ENCODE peak calls at places on chromosomes 3 and 15, in six cellular contexts. T is tibial nerve, V is brain microvascular endothelial cell, P is uterus, E is IMR-90, X is upper lobe of right lung. O is an unnamed sample.
A peak's percentile ranks its signal among the peaks of the same experiment; 100 is the strongest.

GRCh38 chr3:119352235-119352634 is 58.1 kb downstream of the ARHGAP31 start:
- DNase-seq in T (no peak), V (peak; percentile 20), P (no peak), E (peak; percentile 31), X (no peak), O (no peak)

GRCh38 chr3:123420416-123420968 is 28.4 kb downstream of the ADCY5 start:
- DNase-seq in T (no peak), V (no peak), P (no peak), E (no peak), X (no peak), O (no peak)

GRCh38 chr3:9976736-9977709 is 9.6 kb downstream of the EMC3 start:
- DNase-seq in T (peak; percentile 79), V (peak; percentile 93), P (peak; percentile 87), E (peak; percentile 98), X (peak; percentile 76), O (peak; percentile 80)

GRCh38 chr3:100635273-100635701 is 25.9 kb downstream of the ADGRG7 start:
- DNase-seq in T (no peak), V (no peak), P (no peak), E (no peak), X (no peak), O (no peak)

GRCh38 chr15:93826798-93827197 is 404.6 kb upstream of the MCTP2 start:
- DNase-seq in T (no peak), V (no peak), P (no peak), E (no peak), X (no peak), O (no peak)

GRCh38 chr3:129592362-129593150 is 13.9 kb downstream of the PLXND1 start:
- DNase-seq in T (peak; percentile 62), V (no peak), P (peak; percentile 77), E (no peak), X (peak; percentile 84), O (peak; percentile 93)

GRCh38 chr3:167166012-167166411 is 214.1 kb downstream of the ZBBX start:
- DNase-seq in T (no peak), V (no peak), P (no peak), E (no peak), X (no peak), O (no peak)

GRCh38 chr3:171028779-171029232 is 2.3 kb upstream of the SLC2A2 start:
- DNase-seq in T (peak; percentile 12), V (peak; percentile 81), P (no peak), E (peak; percentile 90), X (no peak), O (no peak)

GRCh38 chr3:27166888-27167287 is 202.3 kb downstream of the NEK10 start:
- DNase-seq in T (peak; percentile 29), V (peak; percentile 93), P (no peak), E (peak; percentile 91), X (no peak), O (no peak)

GRCh38 chr15:90659481-90659880 is 57.7 kb upstream of the BLM start:
- DNase-seq in T (no peak), V (no peak), P (no peak), E (no peak), X (no peak), O (no peak)

GRCh38 chr3:17213102-17213501 is 328.3 kb downstream of the PLCL2 start:
- DNase-seq in T (no peak), V (no peak), P (no peak), E (peak; percentile 65), X (no peak), O (no peak)

GRCh38 chr3:107523361-107524213 is 825 bp downstream of the BBX start:
- DNase-seq in T (peak; percentile 45), V (peak; percentile 31), P (peak; percentile 42), E (peak; percentile 33), X (peak; percentile 84), O (peak; percentile 65)

GRCh38 chr15:85019815-85020590 is 38.3 kb downstream of the PDE8A start:
- DNase-seq in T (no peak), V (no peak), P (no peak), E (peak; percentile 54), X (no peak), O (no peak)

GRCh38 chr3:106013971-106014370 is 145.2 kb upstream of the CBLB start:
- DNase-seq in T (peak; percentile 27), V (peak; percentile 89), P (no peak), E (peak; percentile 99), X (no peak), O (no peak)

GRCh38 chr3:9386060-9386459 is 11.4 kb upstream of the SETD5 start:
- DNase-seq in T (no peak), V (no peak), P (no peak), E (no peak), X (no peak), O (no peak)

GRCh38 chr15:39273805-39274411 is 307.0 kb upstream of the THBS1 start:
- DNase-seq in T (no peak), V (no peak), P (no peak), E (peak; percentile 44), X (no peak), O (no peak)

GRCh38 chr3:46668116-46668515 is 25.4 kb downstream of the ALS2CL start:
- DNase-seq in T (no peak), V (no peak), P (peak; percentile 9), E (no peak), X (peak; percentile 52), O (peak; percentile 65)

GRCh38 chr15:73388256-73388781 is 19.6 kb upstream of the HCN4 start:
- DNase-seq in T (no peak), V (peak; percentile 18), P (no peak), E (peak; percentile 68), X (peak; percentile 51), O (no peak)

GRCh38 chr3:186901135-186901734 is 29.1 kb upstream of the ST6GAL1 start:
- DNase-seq in T (no peak), V (no peak), P (no peak), E (no peak), X (no peak), O (no peak)

GRCh38 chr3:133943639-133944131 is 48.0 kb upstream of the RAB6B start:
- DNase-seq in T (no peak), V (peak; percentile 87), P (peak; percentile 11), E (peak; percentile 98), X (peak; percentile 64), O (peak; percentile 69)

GRCh38 chr3:89395441-89395840 is 288.0 kb downstream of the EPHA3 start:
- DNase-seq in T (no peak), V (no peak), P (no peak), E (no peak), X (no peak), O (no peak)

GRCh38 chr3:182486459-182486858 is 306.8 kb upstream of the ATP11B start:
- DNase-seq in T (no peak), V (no peak), P (no peak), E (no peak), X (no peak), O (no peak)

GRCh38 chr3:172341482-172342059 is 106.7 kb downstream of the GHSR start:
- DNase-seq in T (peak; percentile 52), V (no peak), P (no peak), E (peak; percentile 70), X (no peak), O (no peak)

DNA sequence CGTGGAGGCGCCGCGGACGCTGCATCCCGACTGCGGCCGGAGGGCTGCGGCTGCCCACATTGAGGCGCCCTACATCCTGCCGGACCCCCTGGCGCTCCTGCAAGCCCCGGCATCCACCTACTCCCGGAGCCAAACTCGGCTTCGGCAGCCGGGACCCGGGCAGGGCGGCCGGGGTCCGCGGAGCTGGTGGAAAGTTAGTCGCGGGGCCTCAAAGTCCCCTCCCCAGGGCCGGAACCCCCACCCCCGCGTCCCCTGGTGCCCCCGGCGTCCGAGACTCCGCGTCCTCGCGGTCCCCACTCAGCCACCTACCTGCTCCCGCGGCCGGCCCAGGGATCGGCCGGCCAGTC is 281 bp downstream of the MEGF11 start:
- DNase-seq in T (no peak), V (no peak), P (no peak), E (no peak), X (no peak), O (peak; percentile 73)
- H3K27me3 ChIP-seq in T (peaks cover 86% of the 10 kb centered on the region), V (peaks cover 66% of the 10 kb centered on the region), P (peaks cover 3% of the 10 kb centered on the region), E (peaks cover 89% of the 10 kb centered on the region), X (peaks cover 63% of the 10 kb centered on the region), O (no peaks in the 10 kb centered on the region)

GRCh38 chr3:101847328-101847727 is 2.0 kb upstream of the NFKBIZ start:
- DNase-seq in T (no peak), V (no peak), P (no peak), E (no peak), X (no peak), O (no peak)

GRCh38 chr3:101846709-101847108 is 2.6 kb upstream of the NFKBIZ start:
- DNase-seq in T (no peak), V (no peak), P (no peak), E (no peak), X (no peak), O (no peak)

GRCh38 chr3:101848326-101848725 is 988 bp upstream of the NFKBIZ start:
- DNase-seq in T (no peak), V (no peak), P (no peak), E (no peak), X (no peak), O (no peak)

GRCh38 chr3:101842935-101843330 is 6.4 kb upstream of the NFKBIZ start:
- DNase-seq in T (no peak), V (no peak), P (no peak), E (no peak), X (no peak), O (no peak)

GRCh38 chr3:101845405-101845804 is 3.9 kb upstream of the NFKBIZ start:
- DNase-seq in T (no peak), V (no peak), P (no peak), E (no peak), X (no peak), O (no peak)
- H3K27me3 ChIP-seq in T (no peaks in the 10 kb centered on the region), V (no peaks in the 10 kb centered on the region), P (no peaks in the 10 kb centered on the region), E (no peaks in the 10 kb centered on the region), X (no peaks in the 10 kb centered on the region), O (no peaks in the 10 kb centered on the region)

DNA sequence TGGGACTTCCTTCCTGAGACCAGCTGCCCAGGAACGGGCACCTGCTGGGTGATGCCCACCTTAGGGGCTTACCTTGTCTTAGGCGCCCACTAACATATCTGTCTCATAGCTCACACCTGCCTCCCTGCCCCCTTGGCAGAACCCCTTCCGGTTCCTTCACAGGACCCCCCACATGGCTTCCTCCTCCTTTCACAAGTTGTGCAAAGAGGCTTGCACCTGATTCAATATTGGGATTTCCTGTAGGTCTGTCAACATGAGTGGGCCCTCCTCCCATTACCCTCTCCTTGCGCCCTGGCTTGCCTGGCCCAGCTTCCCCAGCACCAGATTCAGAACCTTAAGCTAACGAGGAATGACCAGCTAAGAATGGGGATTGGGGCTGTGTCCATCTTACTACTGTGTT is 633 bp downstream of the THPO start:
- DNase-seq in T (no peak), V (no peak), P (no peak), E (no peak), X (no peak), O (no peak)
- H3K27me3 ChIP-seq in T (peaks cover 17% of the 10 kb centered on the region), V (peaks cover 47% of the 10 kb centered on the region), P (no peaks in the 10 kb centered on the region), E (peaks cover 74% of the 10 kb centered on the region), X (peaks cover 25% of the 10 kb centered on the region), O (no peaks in the 10 kb centered on the region)

GRCh38 chr15:101396484-101397261 is 92.8 kb downstream of the PCSK6 start:
- DNase-seq in T (no peak), V (no peak), P (no peak), E (no peak), X (peak; percentile 40), O (no peak)

GRCh38 chr15:101394056-101394630 is 95.4 kb downstream of the PCSK6 start:
- DNase-seq in T (no peak), V (no peak), P (no peak), E (no peak), X (no peak), O (no peak)

GRCh38 chr15:101391981-101392566 is 97.0 kb upstream of the SNRPA1 start:
- DNase-seq in T (no peak), V (no peak), P (no peak), E (no peak), X (no peak), O (no peak)

GRCh38 chr15:101393172-101393571 is 96.3 kb downstream of the PCSK6 start:
- DNase-seq in T (no peak), V (no peak), P (no peak), E (no peak), X (peak; percentile 56), O (no peak)

GRCh38 chr15:101394654-101395053 is 94.9 kb downstream of the PCSK6 start:
- DNase-seq in T (no peak), V (no peak), P (no peak), E (no peak), X (no peak), O (no peak)
- H3K27me3 ChIP-seq in T (peaks cover 3% of the 10 kb centered on the region), V (no peaks in the 10 kb centered on the region), P (no peaks in the 10 kb centered on the region), E (peaks cover 36% of the 10 kb centered on the region), X (no peaks in the 10 kb centered on the region), O (no peaks in the 10 kb centered on the region)